ENCODE peak calls at places on chromosome 13, in six cellular contexts. One of them, this sample, is unnamed.

GRCh38 chr13:36954542-36954941 is 34.5 kb upstream of the SMAD9 start:
- DNase-seq in cardiac muscle cell: no peak
- DNase-seq in endothelial cell: no peak
- DNase-seq in BE2C: no peak
- DNase-seq in omental fat pad: no peak
- DNase-seq in dorsolateral prefrontal cortex: no peak
- DNase-seq in this sample: no peak

GRCh38 chr13:47220453-47221150 is 323.7 kb upstream of the HTR2A start:
- DNase-seq in omental fat pad: no peak
- DNase-seq in cardiac muscle cell: no peak
- DNase-seq in dorsolateral prefrontal cortex: no peak
- DNase-seq in BE2C: no peak
- DNase-seq in endothelial cell: no peak
- DNase-seq in this sample: no peak

GRCh38 chr13:72983085-72983768 is 75.6 kb upstream of the KLF5 start:
- DNase-seq in endothelial cell: no peak
- DNase-seq in omental fat pad: no peak
- DNase-seq in BE2C: no peak
- DNase-seq in dorsolateral prefrontal cortex: no peak
- DNase-seq in cardiac muscle cell: no peak
- DNase-seq in this sample: no peak

GRCh38 chr13:45744979-45745378 is 42.9 kb downstream of the CBY2 start:
- DNase-seq in omental fat pad: no peak
- DNase-seq in BE2C: no peak
- DNase-seq in endothelial cell: no peak
- DNase-seq in dorsolateral prefrontal cortex: no peak
- DNase-seq in cardiac muscle cell: no peak
- DNase-seq in this sample: no peak

GRCh38 chr13:75135325-75135825 is 346.6 kb downstream of the TBC1D4 start:
- DNase-seq in dorsolateral prefrontal cortex: no peak
- DNase-seq in BE2C: no peak
- DNase-seq in cardiac muscle cell: no peak
- DNase-seq in endothelial cell: no peak
- DNase-seq in omental fat pad: no peak
- DNase-seq in this sample: no peak

GRCh38 chr13:76397413-76397812 is 488.8 kb downstream of the KCTD12 start:
- DNase-seq in dorsolateral prefrontal cortex: no peak
- DNase-seq in BE2C: no peak
- DNase-seq in cardiac muscle cell: no peak
- DNase-seq in omental fat pad: no peak
- DNase-seq in endothelial cell: no peak
- DNase-seq in this sample: no peak

GRCh38 chr13:32068255-32068654 is 36.7 kb downstream of the FRY start:
- DNase-seq in BE2C: no peak
- DNase-seq in endothelial cell: no peak
- DNase-seq in omental fat pad: no peak
- DNase-seq in dorsolateral prefrontal cortex: no peak
- DNase-seq in cardiac muscle cell: no peak
- DNase-seq in this sample: no peak

GRCh38 chr13:48000559-48001126 is 430 bp downstream of the SUCLA2 start:
- DNase-seq in omental fat pad: no peak
- DNase-seq in endothelial cell: no peak
- DNase-seq in cardiac muscle cell: peak; percentile 58
- DNase-seq in dorsolateral prefrontal cortex: peak; percentile 46
- DNase-seq in BE2C: no peak
- DNase-seq in this sample: no peak

GRCh38 chr13:27170521-27171243 is 929 bp downstream of the USP12 start:
- DNase-seq in omental fat pad: no peak
- DNase-seq in endothelial cell: peak; percentile 80
- DNase-seq in dorsolateral prefrontal cortex: no peak
- DNase-seq in cardiac muscle cell: peak; percentile 79
- DNase-seq in BE2C: peak; percentile 54
- DNase-seq in this sample: no peak

GRCh38 chr13:52969373-52969772 is 59.2 kb upstream of the OLFM4 start:
- DNase-seq in endothelial cell: no peak
- DNase-seq in omental fat pad: no peak
- DNase-seq in BE2C: no peak
- DNase-seq in cardiac muscle cell: no peak
- DNase-seq in dorsolateral prefrontal cortex: no peak
- DNase-seq in this sample: no peak

GRCh38 chr13:112614835-112615234 is 26.9 kb upstream of the TUBGCP3 start:
- DNase-seq in omental fat pad: no peak
- DNase-seq in endothelial cell: no peak
- DNase-seq in cardiac muscle cell: no peak
- DNase-seq in BE2C: no peak
- DNase-seq in dorsolateral prefrontal cortex: no peak
- DNase-seq in this sample: no peak

GRCh38 chr13:57633950-57634828 is 2.6 kb downstream of the PCDH17 start:
- DNase-seq in cardiac muscle cell: no peak
- DNase-seq in omental fat pad: no peak
- DNase-seq in endothelial cell: peak; percentile 28
- DNase-seq in BE2C: peak; percentile 36
- DNase-seq in dorsolateral prefrontal cortex: peak; percentile 60
- DNase-seq in this sample: no peak

GRCh38 chr13:25143693-25144092 is 28.4 kb downstream of the AMER2 start:
- DNase-seq in omental fat pad: no peak
- DNase-seq in BE2C: no peak
- DNase-seq in cardiac muscle cell: no peak
- DNase-seq in dorsolateral prefrontal cortex: no peak
- DNase-seq in endothelial cell: no peak
- DNase-seq in this sample: no peak

GRCh38 chr13:113818700-113819295 is 45.1 kb downstream of the GAS6 start:
- DNase-seq in dorsolateral prefrontal cortex: no peak
- DNase-seq in omental fat pad: no peak
- DNase-seq in endothelial cell: no peak
- DNase-seq in BE2C: no peak
- DNase-seq in cardiac muscle cell: no peak
- DNase-seq in this sample: no peak

GRCh38 chr13:113658836-113659235 is 838 bp upstream of the ATP4B start:
- DNase-seq in BE2C: peak; percentile 7
- DNase-seq in cardiac muscle cell: no peak
- DNase-seq in dorsolateral prefrontal cortex: peak; percentile 21
- DNase-seq in omental fat pad: no peak
- DNase-seq in endothelial cell: no peak
- DNase-seq in this sample: no peak

GRCh38 chr13:106357198-106357597 is 178.3 kb downstream of the EFNB2 start:
- DNase-seq in cardiac muscle cell: no peak
- DNase-seq in BE2C: no peak
- DNase-seq in dorsolateral prefrontal cortex: no peak
- DNase-seq in endothelial cell: no peak
- DNase-seq in omental fat pad: no peak
- DNase-seq in this sample: no peak

GRCh38 chr13:27259831-27260230 is 8.5 kb downstream of the RPL21 start:
- DNase-seq in BE2C: no peak
- DNase-seq in dorsolateral prefrontal cortex: no peak
- DNase-seq in endothelial cell: no peak
- DNase-seq in omental fat pad: no peak
- DNase-seq in cardiac muscle cell: no peak
- DNase-seq in this sample: no peak

GRCh38 chr13:109610517-109610916 is 175.9 kb downstream of the IRS2 start:
- DNase-seq in cardiac muscle cell: peak; percentile 27
- DNase-seq in BE2C: peak; percentile 61
- DNase-seq in omental fat pad: no peak
- DNase-seq in dorsolateral prefrontal cortex: no peak
- DNase-seq in endothelial cell: peak; percentile 7
- DNase-seq in this sample: no peak

GRCh38 chr13:63512095-63512494 is 2096.4 kb upstream of the PCDH20 start:
- DNase-seq in omental fat pad: no peak
- DNase-seq in BE2C: no peak
- DNase-seq in endothelial cell: no peak
- DNase-seq in cardiac muscle cell: no peak
- DNase-seq in dorsolateral prefrontal cortex: no peak
- DNase-seq in this sample: no peak

GRCh38 chr13:73967397-73968165 is 166.6 kb downstream of the KLF12 start:
- DNase-seq in endothelial cell: no peak
- DNase-seq in omental fat pad: no peak
- DNase-seq in BE2C: no peak
- DNase-seq in cardiac muscle cell: no peak
- DNase-seq in dorsolateral prefrontal cortex: no peak
- DNase-seq in this sample: no peak

GRCh38 chr13:41864658-41865057 is 96.3 kb downstream of the VWA8 start:
- DNase-seq in BE2C: no peak
- DNase-seq in omental fat pad: no peak
- DNase-seq in cardiac muscle cell: no peak
- DNase-seq in dorsolateral prefrontal cortex: no peak
- DNase-seq in endothelial cell: no peak
- DNase-seq in this sample: no peak

GRCh38 chr13:26971990-26972888 is 199.4 kb downstream of the USP12 start:
- DNase-seq in BE2C: peak; percentile 44
- DNase-seq in omental fat pad: no peak
- DNase-seq in endothelial cell: peak; percentile 32
- DNase-seq in dorsolateral prefrontal cortex: no peak
- DNase-seq in cardiac muscle cell: peak; percentile 51
- DNase-seq in this sample: no peak

GRCh38 chr13:21359855-21360254 is 99.2 kb downstream of the ZDHHC20 start:
- DNase-seq in dorsolateral prefrontal cortex: no peak
- DNase-seq in endothelial cell: no peak
- DNase-seq in omental fat pad: no peak
- DNase-seq in cardiac muscle cell: no peak
- DNase-seq in BE2C: no peak
- DNase-seq in this sample: no peak

GRCh38 chr13:41610426-41610825 is 153.1 kb downstream of the RGCC start:
- DNase-seq in dorsolateral prefrontal cortex: no peak
- DNase-seq in BE2C: no peak
- DNase-seq in endothelial cell: no peak
- DNase-seq in cardiac muscle cell: no peak
- DNase-seq in omental fat pad: no peak
- DNase-seq in this sample: no peak

GRCh38 chr13:47017476-47017875 is 120.6 kb upstream of the HTR2A start:
- DNase-seq in cardiac muscle cell: no peak
- DNase-seq in endothelial cell: no peak
- DNase-seq in BE2C: no peak
- DNase-seq in dorsolateral prefrontal cortex: no peak
- DNase-seq in omental fat pad: no peak
- DNase-seq in this sample: no peak

GRCh38 chr13:67106502-67107057 is 123.6 kb downstream of the PCDH9 start:
- DNase-seq in cardiac muscle cell: no peak
- DNase-seq in omental fat pad: no peak
- DNase-seq in BE2C: peak; percentile 20
- DNase-seq in dorsolateral prefrontal cortex: no peak
- DNase-seq in endothelial cell: no peak
- DNase-seq in this sample: no peak

GRCh38 chr13:61777902-61778301 is 362.3 kb upstream of the PCDH20 start:
- DNase-seq in BE2C: no peak
- DNase-seq in cardiac muscle cell: no peak
- DNase-seq in endothelial cell: no peak
- DNase-seq in omental fat pad: no peak
- DNase-seq in dorsolateral prefrontal cortex: no peak
- DNase-seq in this sample: no peak

GRCh38 chr13:37515226-37515625 is 83.3 kb downstream of the POSTN start:
- DNase-seq in cardiac muscle cell: no peak
- DNase-seq in endothelial cell: no peak
- DNase-seq in omental fat pad: no peak
- DNase-seq in BE2C: no peak
- DNase-seq in dorsolateral prefrontal cortex: no peak
- DNase-seq in this sample: no peak

GRCh38 chr13:50991624-50992610 is 82.3 kb downstream of the RNASEH2B start:
- DNase-seq in cardiac muscle cell: no peak
- DNase-seq in omental fat pad: no peak
- DNase-seq in BE2C: no peak
- DNase-seq in dorsolateral prefrontal cortex: no peak
- DNase-seq in endothelial cell: no peak
- DNase-seq in this sample: no peak

GRCh38 chr13:78709028-78709427 is 50.1 kb upstream of the OBI1 start:
- DNase-seq in omental fat pad: no peak
- DNase-seq in cardiac muscle cell: no peak
- DNase-seq in dorsolateral prefrontal cortex: no peak
- DNase-seq in BE2C: no peak
- DNase-seq in endothelial cell: no peak
- DNase-seq in this sample: no peak

DNA sequence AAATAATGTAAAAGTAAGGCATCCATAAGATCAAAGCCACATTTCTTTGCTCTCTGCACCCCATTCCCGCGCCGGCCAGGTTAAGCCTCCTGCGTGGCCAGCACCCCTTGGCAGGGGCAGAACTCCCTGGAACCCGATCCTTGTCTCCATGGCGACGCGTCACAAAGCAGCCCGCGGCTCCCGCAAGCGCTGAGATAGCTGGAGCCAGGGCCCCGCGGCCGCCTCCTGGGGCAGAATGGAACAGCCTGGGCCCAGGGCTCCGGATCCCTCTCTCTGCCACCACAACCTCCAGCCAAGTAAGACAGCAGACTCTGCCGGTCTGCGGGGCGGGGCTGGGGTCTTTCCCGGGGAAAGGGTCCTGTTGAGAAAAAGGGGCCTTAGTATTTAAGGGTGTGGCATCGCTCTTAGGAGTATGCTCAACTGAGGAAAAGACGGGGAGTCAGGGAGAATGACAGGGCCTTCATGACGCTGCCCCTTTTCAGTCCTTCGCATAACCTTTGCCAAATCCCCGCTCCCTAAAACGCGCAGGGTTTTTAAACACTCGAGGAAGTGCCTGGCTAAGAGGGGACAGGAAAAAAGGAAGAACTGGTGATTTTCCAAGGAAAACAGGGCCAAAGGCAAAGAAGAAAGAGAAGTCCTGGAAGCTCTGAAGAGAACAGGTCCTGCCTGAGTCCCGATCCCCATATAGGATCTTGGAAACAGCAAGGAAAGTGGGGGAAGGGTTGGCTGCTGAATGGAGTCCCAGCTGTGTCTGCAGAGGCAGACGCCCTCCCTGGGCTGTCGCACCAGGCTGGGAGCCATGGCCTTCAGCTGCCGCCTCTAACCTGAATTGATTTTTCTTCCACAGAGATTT is at the start of gene TEX26:
- DNase-seq in cardiac muscle cell: peak; percentile 60
- DNase-seq in omental fat pad: no peak
- DNase-seq in BE2C: no peak
- DNase-seq in dorsolateral prefrontal cortex: no peak
- DNase-seq in endothelial cell: peak; percentile 74
- DNase-seq in this sample: no peak
- TF ChIP-seq CTCF in cardiac muscle cell: peak; percentile 40
- TF ChIP-seq CTCF in omental fat pad: no peak
- TF ChIP-seq CTCF in BE2C: no peak
- TF ChIP-seq CTCF in dorsolateral prefrontal cortex: no peak
- TF ChIP-seq CTCF in endothelial cell: no peak
- TF ChIP-seq CTCF in this sample: no peak

GRCh38 chr13:43304945-43305344 is 281.6 kb downstream of the DNAJC15 start:
- DNase-seq in dorsolateral prefrontal cortex: no peak
- DNase-seq in BE2C: no peak
- DNase-seq in endothelial cell: no peak
- DNase-seq in omental fat pad: no peak
- DNase-seq in cardiac muscle cell: no peak
- DNase-seq in this sample: no peak
- TF ChIP-seq CTCF in dorsolateral prefrontal cortex: no peak
- TF ChIP-seq CTCF in BE2C: peak; percentile 46
- TF ChIP-seq CTCF in endothelial cell: no peak
- TF ChIP-seq CTCF in omental fat pad: no peak
- TF ChIP-seq CTCF in cardiac muscle cell: no peak
- TF ChIP-seq CTCF in this sample: no peak

GRCh38 chr13:91247768-91248167 is 99.7 kb upstream of the MIR17HG start:
- DNase-seq in cardiac muscle cell: no peak
- DNase-seq in endothelial cell: no peak
- DNase-seq in omental fat pad: no peak
- DNase-seq in dorsolateral prefrontal cortex: no peak
- DNase-seq in BE2C: no peak
- DNase-seq in this sample: no peak
- TF ChIP-seq CTCF in cardiac muscle cell: peak; percentile 10
- TF ChIP-seq CTCF in endothelial cell: no peak
- TF ChIP-seq CTCF in omental fat pad: no peak
- TF ChIP-seq CTCF in dorsolateral prefrontal cortex: peak; percentile 38
- TF ChIP-seq CTCF in BE2C: peak; percentile 34
- TF ChIP-seq CTCF in this sample: peak; percentile 53

GRCh38 chr13:65642301-65642700 is 1587.8 kb downstream of the PCDH9 start:
- DNase-seq in dorsolateral prefrontal cortex: no peak
- DNase-seq in BE2C: no peak
- DNase-seq in endothelial cell: no peak
- DNase-seq in omental fat pad: no peak
- DNase-seq in cardiac muscle cell: no peak
- DNase-seq in this sample: no peak

GRCh38 chr13:65638572-65639168 is 1591.5 kb downstream of the PCDH9 start:
- DNase-seq in dorsolateral prefrontal cortex: no peak
- DNase-seq in omental fat pad: no peak
- DNase-seq in endothelial cell: peak; percentile 30
- DNase-seq in BE2C: peak; percentile 40
- DNase-seq in cardiac muscle cell: peak; percentile 55
- DNase-seq in this sample: no peak
- TF ChIP-seq CTCF in dorsolateral prefrontal cortex: peak; percentile 58
- TF ChIP-seq CTCF in omental fat pad: no peak
- TF ChIP-seq CTCF in endothelial cell: peak; percentile 89
- TF ChIP-seq CTCF in BE2C: peak; percentile 85
- TF ChIP-seq CTCF in cardiac muscle cell: peak; percentile 83
- TF ChIP-seq CTCF in this sample: peak; percentile 78

This sample was measured in D721Med.